ENCODE peak calls at places on chromosomes 1 and 21, in ten cellular contexts. O is left kidney; K is EL; G is HCEC 1CT; T is HEK293T; S is stimulated activated CD4-positive, alpha-beta T cell treated with anti-CD3 and anti-CD28 coated beads, Interleukin-15, amount 100 ng/mL, for 1 hour; P is MM.1S; Q is activated gamma-delta T cell; Z is GM03348; R is cardiac fibroblast. W is an unnamed sample.
A peak's percentile ranks its signal among the peaks of the same experiment; 100 is the strongest.

GRCh38 chr1:119651641-119652040 is 3.6 kb upstream of the ZNF697 start:
- DNase-seq in O (no peak), K (no peak), G (no peak), T (no peak), S (no peak), P (no peak), Q (no peak), Z (no peak), R (no peak), W (no peak)

GRCh38 chr1:63475761-63476160 is 47.3 kb downstream of the ITGB3BP start:
- DNase-seq in O (no peak), K (peak; percentile 46), G (no peak), T (no peak), S (no peak), P (no peak), Q (no peak), Z (no peak), R (no peak), W (peak; percentile 10)

GRCh38 chr1:84020151-84020550 is 21.2 kb upstream of the TTLL7 start:
- DNase-seq in O (peak; percentile 86), K (no peak), G (no peak), T (no peak), S (no peak), P (no peak), Q (no peak), Z (no peak), R (no peak), W (no peak)

GRCh38 chr1:40185951-40186864 is 25.0 kb downstream of the RLF start:
- DNase-seq in O (no peak), K (peak; percentile 76), G (peak; percentile 87), T (no peak), S (peak; percentile 25), P (peak; percentile 82), Q (no peak), Z (peak; percentile 52), R (no peak), W (peak; percentile 62)

GRCh38 chr1:241822846-241823245 is 25.2 kb upstream of the EXO1 start:
- DNase-seq in O (no peak), K (no peak), G (no peak), T (no peak), S (no peak), P (no peak), Q (no peak), Z (no peak), R (no peak), W (no peak)

GRCh38 chr1:24181619-24182018 is 5.5 kb downstream of the IFNLR1 start:
- DNase-seq in O (no peak), K (no peak), G (no peak), T (no peak), S (no peak), P (no peak), Q (no peak), Z (no peak), R (no peak), W (no peak)

GRCh38 chr21:28299946-28300345 is 692.7 kb downstream of the LTN1 start:
- DNase-seq in O (no peak), K (no peak), G (no peak), T (no peak), S (no peak), P (no peak), Q (no peak), Z (no peak), R (no peak), W (no peak)

GRCh38 chr1:182897696-182898095 is 55.3 kb downstream of the SHCBP1L start:
- DNase-seq in O (no peak), K (no peak), G (no peak), T (no peak), S (no peak), P (no peak), Q (no peak), Z (no peak), R (no peak), W (no peak)

GRCh38 chr1:161020573-161021167 is at the start of gene F11R:
- DNase-seq in O (peak; percentile 84), K (no peak), G (no peak), T (peak; percentile 63), S (peak; percentile 14), P (peak; percentile 71), Q (no peak), Z (peak; percentile 34), R (peak; percentile 62), W (no peak)

GRCh38 chr1:153262462-153263157 is 3.1 kb downstream of the LORICRIN start:
- DNase-seq in O (no peak), K (no peak), G (no peak), T (no peak), S (no peak), P (peak; percentile 38), Q (no peak), Z (no peak), R (no peak), W (no peak)

GRCh38 chr1:112849425-112849966 is 106.5 kb downstream of the SLC16A1 start:
- DNase-seq in O (peak; percentile 86), K (peak; percentile 63), G (no peak), T (no peak), S (no peak), P (no peak), Q (no peak), Z (peak; percentile 73), R (peak; percentile 49), W (peak; percentile 33)

GRCh38 chr1:113941245-113941559 is 12.1 kb downstream of the HIPK1 start:
- DNase-seq in O (no peak), K (no peak), G (no peak), T (no peak), S (no peak), P (peak; percentile 49), Q (no peak), Z (no peak), R (no peak), W (no peak)

GRCh38 chr1:119805746-119806145 is 5.5 kb downstream of the REG4 start:
- DNase-seq in O (no peak), K (no peak), G (no peak), T (no peak), S (no peak), P (no peak), Q (no peak), Z (no peak), R (no peak), W (no peak)

GRCh38 chr1:61011514-61012263 is 70.7 kb upstream of the NFIA start:
- DNase-seq in O (no peak), K (no peak), G (no peak), T (no peak), S (no peak), P (no peak), Q (no peak), Z (no peak), R (no peak), W (no peak)

GRCh38 chr1:199684686-199685273 is 342.7 kb upstream of the NR5A2 start:
- DNase-seq in O (peak; percentile 74), K (peak; percentile 71), G (peak; percentile 79), T (peak; percentile 64), S (no peak), P (peak; percentile 51), Q (no peak), Z (peak; percentile 63), R (peak; percentile 84), W (peak; percentile 82)

GRCh38 chr1:109369167-109369746 is 28.5 kb downstream of the SORT1 start:
- DNase-seq in O (no peak), K (peak; percentile 72), G (peak; percentile 69), T (no peak), S (no peak), P (peak; percentile 15), Q (no peak), Z (peak; percentile 47), R (no peak), W (peak; percentile 66)

GRCh38 chr1:60488857-60489256 is 415.3 kb upstream of the C1orf87 start:
- DNase-seq in O (no peak), K (no peak), G (no peak), T (no peak), S (no peak), P (no peak), Q (no peak), Z (no peak), R (peak; percentile 46), W (no peak)

GRCh38 chr1:117493906-117494305 is 111.9 kb upstream of the TENT5C start:
- DNase-seq in O (peak; percentile 50), K (no peak), G (no peak), T (no peak), S (no peak), P (no peak), Q (no peak), Z (no peak), R (no peak), W (no peak)

GRCh38 chr1:201673093-201673492 is 134.2 kb downstream of the NAV1 start:
- DNase-seq in O (peak; percentile 72), K (no peak), G (no peak), T (no peak), S (no peak), P (no peak), Q (no peak), Z (no peak), R (no peak), W (no peak)

W was measured in IMR-90.